ENCODE peak calls at places on chromosomes 5 and 9, in four cellular contexts. One of them, this sample, is unnamed.

GRCh38 chr5:137269297-137269696 is 229.8 kb downstream of the SPOCK1 start:
- DNase-seq in mucosa of gallbladder: no peak
- DNase-seq in head of caudate nucleus: no peak
- DNase-seq in AG09319: no peak
- DNase-seq in this sample: no peak

GRCh38 chr9:72646061-72646460 is 124.7 kb downstream of the TMC1 start:
- DNase-seq in mucosa of gallbladder: no peak
- DNase-seq in AG09319: no peak
- DNase-seq in head of caudate nucleus: no peak
- DNase-seq in this sample: no peak

GRCh38 chr9:12923472-12924009 is 148.7 kb downstream of the LURAP1L start:
- DNase-seq in head of caudate nucleus: no peak
- DNase-seq in mucosa of gallbladder: peak
- DNase-seq in AG09319: peak
- DNase-seq in this sample: peak

GRCh38 chr5:129803403-129803802 is 55.5 kb downstream of the MINAR2 start:
- DNase-seq in AG09319: no peak
- DNase-seq in head of caudate nucleus: no peak
- DNase-seq in mucosa of gallbladder: no peak
- DNase-seq in this sample: no peak

GRCh38 chr5:147084702-147085101 is 150.1 kb upstream of the STK32A start:
- DNase-seq in AG09319: no peak
- DNase-seq in mucosa of gallbladder: peak
- DNase-seq in head of caudate nucleus: peak
- DNase-seq in this sample: no peak

GRCh38 chr5:58240286-58240685 is 219.6 kb downstream of the PLK2 start:
- DNase-seq in mucosa of gallbladder: no peak
- DNase-seq in AG09319: no peak
- DNase-seq in head of caudate nucleus: no peak
- DNase-seq in this sample: no peak

GRCh38 chr9:73219985-73220626 is 68.4 kb downstream of the ANXA1 start:
- DNase-seq in mucosa of gallbladder: no peak
- DNase-seq in AG09319: no peak
- DNase-seq in head of caudate nucleus: no peak
- DNase-seq in this sample: no peak

GRCh38 chr9:79798450-79798849 is 226.7 kb downstream of the TLE4 start:
- DNase-seq in AG09319: no peak
- DNase-seq in mucosa of gallbladder: no peak
- DNase-seq in head of caudate nucleus: no peak
- DNase-seq in this sample: no peak

GRCh38 chr5:134174841-134175839 is 1.6 kb downstream of the SKP1 start:
- DNase-seq in mucosa of gallbladder: no peak
- DNase-seq in AG09319: no peak
- DNase-seq in head of caudate nucleus: no peak
- DNase-seq in this sample: no peak

GRCh38 chr5:170638454-170639220 is 134.8 kb downstream of the KCNIP1 start:
- DNase-seq in head of caudate nucleus: peak
- DNase-seq in AG09319: no peak
- DNase-seq in mucosa of gallbladder: peak
- DNase-seq in this sample: peak

GRCh38 chr5:56640763-56641406 is 174.5 kb upstream of the MAP3K1 start:
- DNase-seq in head of caudate nucleus: no peak
- DNase-seq in mucosa of gallbladder: peak
- DNase-seq in AG09319: no peak
- DNase-seq in this sample: peak

GRCh38 chr9:124475868-124476690 is 25.8 kb downstream of the ADGRD2 start:
- DNase-seq in AG09319: no peak
- DNase-seq in head of caudate nucleus: no peak
- DNase-seq in mucosa of gallbladder: no peak
- DNase-seq in this sample: peak

GRCh38 chr9:94772654-94773303 is 46.3 kb downstream of the AOPEP start:
- DNase-seq in mucosa of gallbladder: no peak
- DNase-seq in AG09319: peak
- DNase-seq in head of caudate nucleus: peak
- DNase-seq in this sample: no peak

GRCh38 chr5:171309526-171310333 is 682 bp downstream of the TLX3 start:
- DNase-seq in mucosa of gallbladder: no peak
- DNase-seq in head of caudate nucleus: no peak
- DNase-seq in AG09319: no peak
- DNase-seq in this sample: no peak

GRCh38 chr5:38483788-38484398 is 72.6 kb downstream of the LIFR start:
- DNase-seq in mucosa of gallbladder: no peak
- DNase-seq in AG09319: no peak
- DNase-seq in head of caudate nucleus: no peak
- DNase-seq in this sample: no peak

This sample was measured in heart left ventricle.